ENCODE peak calls at places on chromosomes 3 and 15, in nine cellular contexts. One of them, this sample, is unnamed.

GRCh38 chr3:50502584-50503423 is 630 bp downstream of the CACNA2D2 start:
- DNase-seq in Daoy: no peak
- DNase-seq in HuH-7: no peak
- DNase-seq in cardiac muscle cell: no peak
- DNase-seq in Calu3: no peak
- DNase-seq in NCI-H1092 treated with DMSO at 0.1 percent for 48 hours: no peak
- DNase-seq in anterior cingulate cortex: peak; percentile 36
- DNase-seq in thoracic aorta: no peak
- DNase-seq in fibroblast of mammary gland: no peak
- DNase-seq in this sample: no peak

GRCh38 chr15:33098082-33099058 is 96.1 kb downstream of the FMN1 start:
- DNase-seq in Daoy: peak; percentile 87
- DNase-seq in HuH-7: no peak
- DNase-seq in cardiac muscle cell: peak; percentile 56
- DNase-seq in Calu3: no peak
- DNase-seq in NCI-H1092 treated with DMSO at 0.1 percent for 48 hours: no peak
- DNase-seq in anterior cingulate cortex: no peak
- DNase-seq in thoracic aorta: no peak
- DNase-seq in fibroblast of mammary gland: peak; percentile 76
- DNase-seq in this sample: peak; percentile 95

GRCh38 chr3:74469151-74469550 is 145.3 kb downstream of the CNTN3 start:
- DNase-seq in Daoy: no peak
- DNase-seq in HuH-7: no peak
- DNase-seq in cardiac muscle cell: no peak
- DNase-seq in Calu3: no peak
- DNase-seq in NCI-H1092 treated with DMSO at 0.1 percent for 48 hours: no peak
- DNase-seq in anterior cingulate cortex: no peak
- DNase-seq in thoracic aorta: no peak
- DNase-seq in fibroblast of mammary gland: peak; percentile 62
- DNase-seq in this sample: peak; percentile 68

GRCh38 chr3:98329392-98330124 is 24.1 kb upstream of the OR5K4 start:
- DNase-seq in Daoy: peak; percentile 44
- DNase-seq in HuH-7: peak; percentile 25
- DNase-seq in cardiac muscle cell: peak; percentile 63
- DNase-seq in Calu3: peak; percentile 46
- DNase-seq in NCI-H1092 treated with DMSO at 0.1 percent for 48 hours: peak; percentile 22
- DNase-seq in anterior cingulate cortex: peak; percentile 50
- DNase-seq in thoracic aorta: no peak
- DNase-seq in fibroblast of mammary gland: peak; percentile 53
- DNase-seq in this sample: peak; percentile 55

GRCh38 chr3:100454684-100455083 is 37.7 kb upstream of the TMEM45A start:
- DNase-seq in Daoy: no peak
- DNase-seq in HuH-7: peak; percentile 85
- DNase-seq in cardiac muscle cell: no peak
- DNase-seq in Calu3: no peak
- DNase-seq in NCI-H1092 treated with DMSO at 0.1 percent for 48 hours: no peak
- DNase-seq in anterior cingulate cortex: no peak
- DNase-seq in thoracic aorta: no peak
- DNase-seq in fibroblast of mammary gland: no peak
- DNase-seq in this sample: no peak

GRCh38 chr3:11379238-11379823 is 107.1 kb downstream of the ATG7 start:
- DNase-seq in Daoy: peak; percentile 27
- DNase-seq in HuH-7: peak; percentile 37
- DNase-seq in cardiac muscle cell: peak; percentile 76
- DNase-seq in Calu3: peak; percentile 16
- DNase-seq in NCI-H1092 treated with DMSO at 0.1 percent for 48 hours: peak; percentile 42
- DNase-seq in anterior cingulate cortex: no peak
- DNase-seq in thoracic aorta: no peak
- DNase-seq in fibroblast of mammary gland: peak; percentile 69
- DNase-seq in this sample: peak; percentile 66

GRCh38 chr3:174533286-174533685 is 325.8 kb upstream of the NAALADL2 start:
- DNase-seq in Daoy: peak; percentile 33
- DNase-seq in HuH-7: no peak
- DNase-seq in cardiac muscle cell: peak; percentile 2
- DNase-seq in Calu3: no peak
- DNase-seq in NCI-H1092 treated with DMSO at 0.1 percent for 48 hours: no peak
- DNase-seq in anterior cingulate cortex: no peak
- DNase-seq in thoracic aorta: no peak
- DNase-seq in fibroblast of mammary gland: peak; percentile 54
- DNase-seq in this sample: peak; percentile 85

GRCh38 chr3:145854486-145854885 is 306.5 kb downstream of the PLOD2 start:
- DNase-seq in Daoy: no peak
- DNase-seq in HuH-7: no peak
- DNase-seq in cardiac muscle cell: no peak
- DNase-seq in Calu3: no peak
- DNase-seq in NCI-H1092 treated with DMSO at 0.1 percent for 48 hours: no peak
- DNase-seq in anterior cingulate cortex: no peak
- DNase-seq in thoracic aorta: no peak
- DNase-seq in fibroblast of mammary gland: no peak
- DNase-seq in this sample: no peak

GRCh38 chr3:42696356-42697301 is 6.0 kb downstream of the HHATL start:
- DNase-seq in Daoy: no peak
- DNase-seq in HuH-7: no peak
- DNase-seq in cardiac muscle cell: no peak
- DNase-seq in Calu3: no peak
- DNase-seq in NCI-H1092 treated with DMSO at 0.1 percent for 48 hours: no peak
- DNase-seq in anterior cingulate cortex: no peak
- DNase-seq in thoracic aorta: no peak
- DNase-seq in fibroblast of mammary gland: no peak
- DNase-seq in this sample: no peak

GRCh38 chr15:31273258-31273941 is 53.2 kb upstream of the KLF13 start:
- DNase-seq in Daoy: no peak
- DNase-seq in HuH-7: no peak
- DNase-seq in cardiac muscle cell: no peak
- DNase-seq in Calu3: no peak
- DNase-seq in NCI-H1092 treated with DMSO at 0.1 percent for 48 hours: no peak
- DNase-seq in anterior cingulate cortex: no peak
- DNase-seq in thoracic aorta: no peak
- DNase-seq in fibroblast of mammary gland: no peak
- DNase-seq in this sample: no peak

GRCh38 chr3:170802164-170803151 is 67.5 kb downstream of the RPL22L1 start:
- DNase-seq in Daoy: peak; percentile 92
- DNase-seq in HuH-7: no peak
- DNase-seq in cardiac muscle cell: peak; percentile 94
- DNase-seq in Calu3: no peak
- DNase-seq in NCI-H1092 treated with DMSO at 0.1 percent for 48 hours: no peak
- DNase-seq in anterior cingulate cortex: no peak
- DNase-seq in thoracic aorta: no peak
- DNase-seq in fibroblast of mammary gland: peak; percentile 100
- DNase-seq in this sample: peak; percentile 98

GRCh38 chr3:195102609-195103467 is 168.1 kb downstream of the XXYLT1 start:
- DNase-seq in Daoy: peak; percentile 93
- DNase-seq in HuH-7: no peak
- DNase-seq in cardiac muscle cell: peak; percentile 97
- DNase-seq in Calu3: peak; percentile 48
- DNase-seq in NCI-H1092 treated with DMSO at 0.1 percent for 48 hours: no peak
- DNase-seq in anterior cingulate cortex: no peak
- DNase-seq in thoracic aorta: no peak
- DNase-seq in fibroblast of mammary gland: peak; percentile 93
- DNase-seq in this sample: peak; percentile 96

GRCh38 chr3:64865872-64866588 is 178.2 kb upstream of the ADAMTS9 start:
- DNase-seq in Daoy: no peak
- DNase-seq in HuH-7: no peak
- DNase-seq in cardiac muscle cell: no peak
- DNase-seq in Calu3: no peak
- DNase-seq in NCI-H1092 treated with DMSO at 0.1 percent for 48 hours: no peak
- DNase-seq in anterior cingulate cortex: no peak
- DNase-seq in thoracic aorta: no peak
- DNase-seq in fibroblast of mammary gland: no peak
- DNase-seq in this sample: no peak

GRCh38 chr3:12999147-13000140 is 73.8 kb downstream of the IQSEC1 start:
- DNase-seq in Daoy: peak; percentile 87
- DNase-seq in HuH-7: peak; percentile 84
- DNase-seq in cardiac muscle cell: peak; percentile 41
- DNase-seq in Calu3: peak; percentile 75
- DNase-seq in NCI-H1092 treated with DMSO at 0.1 percent for 48 hours: no peak
- DNase-seq in anterior cingulate cortex: peak; percentile 43
- DNase-seq in thoracic aorta: peak; percentile 62
- DNase-seq in fibroblast of mammary gland: peak; percentile 30
- DNase-seq in this sample: no peak